ENCODE peak calls at places on chromosomes 16 and 17, in seven cellular contexts. One of them, this sample, is unnamed.

GRCh38 chr17:21214777-21215541 is 998 bp upstream of the TMEM11 start:
- DNase-seq in central memory CD4-positive, alpha-beta T cell: no peak
- DNase-seq in progenitor cell of endocrine pancreas: no peak
- DNase-seq in T-helper 17 cell: no peak
- DNase-seq in RPMI7951: no peak
- DNase-seq in iris pigment epithelial cell: peak; percentile 27
- DNase-seq in NCI-H1092: no peak
- DNase-seq in this sample: no peak

GRCh38 chr16:89442990-89443726 is 47.2 kb downstream of the ANKRD11 start:
- DNase-seq in central memory CD4-positive, alpha-beta T cell: no peak
- DNase-seq in progenitor cell of endocrine pancreas: no peak
- DNase-seq in T-helper 17 cell: no peak
- DNase-seq in RPMI7951: peak; percentile 40
- DNase-seq in iris pigment epithelial cell: peak; percentile 82
- DNase-seq in NCI-H1092: no peak
- DNase-seq in this sample: peak; percentile 68

GRCh38 chr17:7445011-7445927 is at the start of gene CHRNB1:
- DNase-seq in central memory CD4-positive, alpha-beta T cell: peak; percentile 41
- DNase-seq in progenitor cell of endocrine pancreas: peak; percentile 73
- DNase-seq in T-helper 17 cell: no peak
- DNase-seq in RPMI7951: peak; percentile 61
- DNase-seq in iris pigment epithelial cell: no peak
- DNase-seq in NCI-H1092: no peak
- DNase-seq in this sample: no peak

GRCh38 chr16:85485379-85485778 is 127.7 kb upstream of the GSE1 start:
- DNase-seq in central memory CD4-positive, alpha-beta T cell: no peak
- DNase-seq in progenitor cell of endocrine pancreas: no peak
- DNase-seq in T-helper 17 cell: no peak
- DNase-seq in RPMI7951: no peak
- DNase-seq in iris pigment epithelial cell: no peak
- DNase-seq in NCI-H1092: peak; percentile 87
- DNase-seq in this sample: no peak

GRCh38 chr17:57675427-57675826 is 69.7 kb downstream of the CCDC182 start:
- DNase-seq in central memory CD4-positive, alpha-beta T cell: no peak
- DNase-seq in progenitor cell of endocrine pancreas: no peak
- DNase-seq in T-helper 17 cell: no peak
- DNase-seq in RPMI7951: no peak
- DNase-seq in iris pigment epithelial cell: no peak
- DNase-seq in NCI-H1092: no peak
- DNase-seq in this sample: no peak

GRCh38 chr17:56074366-56074765 is 78.9 kb upstream of the ANKFN1 start:
- DNase-seq in central memory CD4-positive, alpha-beta T cell: no peak
- DNase-seq in progenitor cell of endocrine pancreas: no peak
- DNase-seq in T-helper 17 cell: no peak
- DNase-seq in RPMI7951: no peak
- DNase-seq in iris pigment epithelial cell: no peak
- DNase-seq in NCI-H1092: no peak
- DNase-seq in this sample: no peak

GRCh38 chr16:50306287-50306686 is 39.9 kb downstream of the ADCY7 start:
- DNase-seq in central memory CD4-positive, alpha-beta T cell: no peak
- DNase-seq in progenitor cell of endocrine pancreas: no peak
- DNase-seq in T-helper 17 cell: peak; percentile 2
- DNase-seq in RPMI7951: no peak
- DNase-seq in iris pigment epithelial cell: no peak
- DNase-seq in NCI-H1092: no peak
- DNase-seq in this sample: no peak

GRCh38 chr17:48134912-48135480 is 27.4 kb downstream of the SNX11 start:
- DNase-seq in central memory CD4-positive, alpha-beta T cell: no peak
- DNase-seq in progenitor cell of endocrine pancreas: no peak
- DNase-seq in T-helper 17 cell: no peak
- DNase-seq in RPMI7951: peak; percentile 7
- DNase-seq in iris pigment epithelial cell: no peak
- DNase-seq in NCI-H1092: no peak
- DNase-seq in this sample: no peak

GRCh38 chr17:58281511-58282011 is 826 bp upstream of the MPO start:
- DNase-seq in central memory CD4-positive, alpha-beta T cell: no peak
- DNase-seq in progenitor cell of endocrine pancreas: no peak
- DNase-seq in T-helper 17 cell: no peak
- DNase-seq in RPMI7951: no peak
- DNase-seq in iris pigment epithelial cell: no peak
- DNase-seq in NCI-H1092: no peak
- DNase-seq in this sample: no peak

GRCh38 chr16:55955439-55955838 is 80.3 kb upstream of the CES5A start:
- DNase-seq in central memory CD4-positive, alpha-beta T cell: no peak
- DNase-seq in progenitor cell of endocrine pancreas: no peak
- DNase-seq in T-helper 17 cell: no peak
- DNase-seq in RPMI7951: no peak
- DNase-seq in iris pigment epithelial cell: no peak
- DNase-seq in NCI-H1092: no peak
- DNase-seq in this sample: no peak

GRCh38 chr17:7211512-7212277 is 7.9 kb downstream of the DLG4 start:
- DNase-seq in central memory CD4-positive, alpha-beta T cell: no peak
- DNase-seq in progenitor cell of endocrine pancreas: no peak
- DNase-seq in T-helper 17 cell: no peak
- DNase-seq in RPMI7951: no peak
- DNase-seq in iris pigment epithelial cell: no peak
- DNase-seq in NCI-H1092: no peak
- DNase-seq in this sample: no peak

GRCh38 chr17:81428121-81428515 is 32.9 kb downstream of the BAHCC1 start:
- DNase-seq in central memory CD4-positive, alpha-beta T cell: no peak
- DNase-seq in progenitor cell of endocrine pancreas: no peak
- DNase-seq in T-helper 17 cell: no peak
- DNase-seq in RPMI7951: no peak
- DNase-seq in iris pigment epithelial cell: no peak
- DNase-seq in NCI-H1092: peak; percentile 56
- DNase-seq in this sample: peak; percentile 84

GRCh38 chr16:23955088-23955487 is 119.3 kb downstream of the PRKCB start:
- DNase-seq in central memory CD4-positive, alpha-beta T cell: no peak
- DNase-seq in progenitor cell of endocrine pancreas: no peak
- DNase-seq in T-helper 17 cell: no peak
- DNase-seq in RPMI7951: no peak
- DNase-seq in iris pigment epithelial cell: no peak
- DNase-seq in NCI-H1092: no peak
- DNase-seq in this sample: no peak

GRCh38 chr16:66502020-66502913 is 47.7 kb downstream of the TK2 start:
- DNase-seq in central memory CD4-positive, alpha-beta T cell: no peak
- DNase-seq in progenitor cell of endocrine pancreas: no peak
- DNase-seq in T-helper 17 cell: no peak
- DNase-seq in RPMI7951: no peak
- DNase-seq in iris pigment epithelial cell: peak; percentile 77
- DNase-seq in NCI-H1092: no peak
- DNase-seq in this sample: no peak

GRCh38 chr16:54633943-54634362 is 296.7 kb upstream of the IRX5 start:
- DNase-seq in central memory CD4-positive, alpha-beta T cell: no peak
- DNase-seq in progenitor cell of endocrine pancreas: no peak
- DNase-seq in T-helper 17 cell: no peak
- DNase-seq in RPMI7951: peak; percentile 52
- DNase-seq in iris pigment epithelial cell: peak; percentile 18
- DNase-seq in NCI-H1092: peak; percentile 42
- DNase-seq in this sample: peak; percentile 2

GRCh38 chr16:81259916-81260315 is 21.4 kb downstream of the BCO1 start:
- DNase-seq in central memory CD4-positive, alpha-beta T cell: no peak
- DNase-seq in progenitor cell of endocrine pancreas: no peak
- DNase-seq in T-helper 17 cell: no peak
- DNase-seq in RPMI7951: no peak
- DNase-seq in iris pigment epithelial cell: no peak
- DNase-seq in NCI-H1092: no peak
- DNase-seq in this sample: no peak